ENCODE peak calls at places on chromosome 18, in eight cellular contexts. V is fibroblast of the aortic adventitia, N is dorsolateral prefrontal cortex, J is AG04449, M is PC-3, C is PC-9, I is AG09309, K is AG04450. Y is an unnamed sample.

GRCh38 chr18:23182606-23183005 is 47.3 kb downstream of the CABLES1 start:
- DNase-seq in I (no peak), N (no peak), K (no peak), C (no peak), J (no peak), M (no peak), V (no peak), Y (no peak)

GRCh38 chr18:56161604-56162003 is 476.8 kb downstream of the TXNL1 start:
- DNase-seq in I (no peak), V (no peak), J (no peak), C (peak; percentile 49), K (no peak), N (no peak), M (peak; percentile 35), Y (no peak)

GRCh38 chr18:21548647-21549046 is 51.9 kb downstream of the ESCO1 start:
- DNase-seq in C (no peak), V (no peak), M (no peak), K (no peak), J (no peak), N (no peak), I (no peak), Y (peak; percentile 17)

GRCh38 chr18:53941601-53942335 is 282.7 kb downstream of the MBD2 start:
- DNase-seq in C (no peak), I (no peak), V (no peak), K (no peak), J (no peak), M (peak; percentile 30), N (no peak), Y (peak; percentile 25)

GRCh38 chr18:54235871-54236270 is 11.4 kb upstream of the MBD2 start:
- DNase-seq in M (no peak), N (no peak), J (no peak), C (no peak), K (no peak), V (peak; percentile 18), I (no peak), Y (no peak)

GRCh38 chr18:26415041-26415440 is 133.3 kb downstream of the KCTD1 start:
- DNase-seq in N (no peak), K (no peak), I (no peak), M (no peak), J (no peak), C (no peak), V (peak; percentile 24), Y (no peak)

GRCh38 chr18:3481696-3482210 is 31.8 kb downstream of the TGIF1 start:
- DNase-seq in V (peak; percentile 52), I (no peak), C (no peak), J (no peak), N (no peak), M (peak; percentile 54), K (peak; percentile 13), Y (peak; percentile 45)

GRCh38 chr18:43001821-43002220 is 113.7 kb downstream of the RIT2 start:
- DNase-seq in J (no peak), I (no peak), N (no peak), M (no peak), C (no peak), K (no peak), V (no peak), Y (no peak)

GRCh38 chr18:22342625-22343024 is 75.1 kb downstream of the CTAGE1 start:
- DNase-seq in V (peak; percentile 85), I (peak; percentile 45), J (no peak), C (peak; percentile 72), M (peak; percentile 93), K (no peak), N (no peak), Y (peak; percentile 89)

GRCh38 chr18:10559566-10560456 is 34.0 kb downstream of the NAPG start:
- DNase-seq in K (no peak), N (no peak), M (no peak), I (no peak), C (no peak), V (no peak), J (no peak), Y (no peak)

GRCh38 chr18:48718251-48718959 is 179.6 kb downstream of the CTIF start:
- DNase-seq in M (no peak), C (no peak), V (no peak), I (no peak), K (no peak), N (no peak), J (no peak), Y (no peak)

GRCh38 chr18:63099848-63100625 is 219.5 kb downstream of the BCL2 start:
- DNase-seq in M (no peak), I (no peak), J (no peak), C (no peak), N (no peak), K (no peak), V (no peak), Y (no peak)

GRCh38 chr18:44943201-44943881 is 262.7 kb downstream of the SETBP1 start:
- DNase-seq in V (peak; percentile 24), C (peak; percentile 89), K (no peak), J (peak; percentile 56), N (no peak), M (peak; percentile 48), I (peak; percentile 69), Y (peak; percentile 24)

GRCh38 chr18:10124557-10124956 is 210.7 kb downstream of the VAPA start:
- DNase-seq in N (no peak), M (no peak), I (no peak), J (no peak), K (no peak), C (no peak), V (no peak), Y (no peak)

GRCh38 chr18:47294801-47295200 is 43.3 kb upstream of the SKOR2 start:
- DNase-seq in V (no peak), M (no peak), C (no peak), I (no peak), K (no peak), N (no peak), J (no peak), Y (no peak)

GRCh38 chr18:934518-935123 is 29.9 kb downstream of the ADCYAP1 start:
- DNase-seq in J (no peak), K (no peak), M (no peak), C (no peak), V (no peak), I (no peak), N (no peak), Y (no peak)

GRCh38 chr18:46915800-46916550 is 1.3 kb downstream of the PIAS2 start:
- DNase-seq in K (no peak), V (peak; percentile 2), M (no peak), C (no peak), I (no peak), J (no peak), N (no peak), Y (peak; percentile 33)

GRCh38 chr18:32470136-32470712 is 458 bp downstream of the GAREM1 start:
- DNase-seq in V (peak; percentile 19), M (no peak), I (no peak), N (peak; percentile 45), K (no peak), J (no peak), C (no peak), Y (no peak)

GRCh38 chr18:65955747-65956146 is 204.9 kb downstream of the CDH7 start:
- DNase-seq in K (no peak), J (no peak), C (no peak), M (no peak), N (no peak), V (no peak), I (no peak), Y (no peak)

GRCh38 chr18:48939368-48940097 is 11.2 kb downstream of the SMAD7 start:
- DNase-seq in C (no peak), K (no peak), N (peak; percentile 34), I (no peak), V (peak; percentile 76), M (no peak), J (no peak), Y (no peak)

GRCh38 chr18:40473221-40473620 is 1481.8 kb upstream of the PIK3C3 start:
- DNase-seq in M (no peak), N (no peak), K (no peak), I (no peak), J (no peak), C (no peak), V (no peak), Y (no peak)

GRCh38 chr18:59606193-59607175 is 90.7 kb downstream of the CCBE1 start:
- DNase-seq in C (no peak), J (no peak), V (no peak), N (no peak), K (peak; percentile 79), M (no peak), I (no peak), Y (no peak)

GRCh38 chr18:60554961-60555360 is 182.4 kb upstream of the MC4R start:
- DNase-seq in J (no peak), C (no peak), M (no peak), V (no peak), N (no peak), I (no peak), K (no peak), Y (no peak)

GRCh38 chr18:8507361-8507760 is 101.9 kb upstream of the RAB12 start:
- DNase-seq in N (no peak), C (no peak), M (no peak), V (peak; percentile 54), K (no peak), I (no peak), J (no peak), Y (peak; percentile 5)
- TF ChIP-seq CTCF in N (no peak), C (peak; percentile 38), M (peak; percentile 52), V (peak; percentile 53), K (peak; percentile 27), I (peak; percentile 38), J (peak; percentile 19), Y (no peak)

DNA sequence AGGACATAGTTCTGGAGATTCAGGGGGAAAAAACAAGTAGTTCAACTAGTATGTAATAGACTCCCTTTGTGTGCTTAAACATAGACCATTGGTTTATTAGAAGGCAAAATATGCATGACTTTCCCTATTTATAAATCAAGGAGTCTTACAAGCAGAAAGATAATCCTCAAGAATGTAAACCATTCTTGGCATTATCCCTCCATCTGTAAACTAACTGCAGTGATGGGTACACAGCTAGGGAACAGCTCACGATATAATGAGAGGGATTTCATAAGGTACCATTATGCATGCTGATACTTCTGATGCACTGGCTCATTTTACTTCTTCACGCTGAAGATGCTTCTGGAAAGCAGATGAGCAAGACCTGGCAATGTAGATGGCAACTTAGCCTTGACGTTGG is 878 bp downstream of the FBXO15 start:
- DNase-seq in I (peak; percentile 59), N (no peak), J (peak; percentile 76), M (no peak), C (no peak), K (peak; percentile 83), V (peak; percentile 9), Y (no peak)
- H3K4me3 ChIP-seq in I (peak overlapping the region; percentile 84), N (peak overlapping the region; percentile 89), J (peak overlapping the region; percentile 66), M (peak overlapping the region; percentile 91), C (no peak overlapping the region), K (peak overlapping the region; percentile 81), V (no peak overlapping the region), Y (no peak overlapping the region)

GRCh38 chr18:24402209-24402785 is 4.7 kb upstream of the OSBPL1A start:
- DNase-seq in M (no peak), J (no peak), N (no peak), K (no peak), C (no peak), V (no peak), I (no peak), Y (no peak)
- TF ChIP-seq CTCF in M (peak; percentile 46), J (peak; percentile 3), N (no peak), K (peak; percentile 26), C (no peak), V (peak; percentile 21), I (peak; percentile 6), Y (peak; percentile 12)

GRCh38 chr18:34350778-34351177 is 126.1 kb upstream of the NOL4 start:
- DNase-seq in I (no peak), V (no peak), K (no peak), C (no peak), N (no peak), M (no peak), J (no peak), Y (no peak)

GRCh38 chr18:34342960-34343359 is 118.2 kb upstream of the NOL4 start:
- DNase-seq in C (no peak), M (peak; percentile 73), J (no peak), N (no peak), K (no peak), I (no peak), V (peak; percentile 40), Y (peak; percentile 67)

GRCh38 chr18:34345738-34346137 is 121.0 kb upstream of the NOL4 start:
- DNase-seq in M (peak; percentile 52), K (no peak), I (no peak), V (no peak), N (no peak), C (no peak), J (no peak), Y (peak; percentile 46)
- H3K4me3 ChIP-seq in M (no peak overlapping the region), K (no peak overlapping the region), I (no peak overlapping the region), V (no peak overlapping the region), N (no peak overlapping the region), C (no peak overlapping the region), J (no peak overlapping the region), Y (no peak overlapping the region)

Y was measured in bronchial epithelial cell.